ENCODE peak calls at places on chromosomes 2 and 18, in ten cellular contexts. One of them, this sample, is unnamed.

GRCh38 chr2:201674794-201675193 is 23.6 kb downstream of the MPP4 start:
- DNase-seq in CD8-positive, alpha-beta T cell: no peak
- DNase-seq in thoracic aorta: no peak
- DNase-seq in breast epithelium: no peak
- DNase-seq in GM23248: no peak
- DNase-seq in mesenchymal stem cell: no peak
- DNase-seq in tibial artery: no peak
- DNase-seq in PC-3: no peak
- DNase-seq in IMR-90: no peak
- DNase-seq in uterus: no peak
- DNase-seq in this sample: no peak

GRCh38 chr2:25131567-25132295 is 36.6 kb downstream of the POMC start:
- DNase-seq in CD8-positive, alpha-beta T cell: no peak
- DNase-seq in thoracic aorta: no peak
- DNase-seq in breast epithelium: no peak
- DNase-seq in GM23248: peak; percentile 30
- DNase-seq in mesenchymal stem cell: peak; percentile 21
- DNase-seq in tibial artery: no peak
- DNase-seq in PC-3: no peak
- DNase-seq in IMR-90: no peak
- DNase-seq in uterus: no peak
- DNase-seq in this sample: no peak

GRCh38 chr2:169108098-169108884 is 38.9 kb downstream of the DHRS9 start:
- DNase-seq in CD8-positive, alpha-beta T cell: no peak
- DNase-seq in thoracic aorta: no peak
- DNase-seq in breast epithelium: no peak
- DNase-seq in GM23248: no peak
- DNase-seq in mesenchymal stem cell: no peak
- DNase-seq in tibial artery: no peak
- DNase-seq in PC-3: no peak
- DNase-seq in IMR-90: no peak
- DNase-seq in uterus: no peak
- DNase-seq in this sample: no peak

GRCh38 chr2:46942143-46942526 is 26.5 kb upstream of the MCFD2 start:
- DNase-seq in CD8-positive, alpha-beta T cell: peak; percentile 70
- DNase-seq in thoracic aorta: no peak
- DNase-seq in breast epithelium: no peak
- DNase-seq in GM23248: peak; percentile 66
- DNase-seq in mesenchymal stem cell: peak; percentile 54
- DNase-seq in tibial artery: peak; percentile 62
- DNase-seq in PC-3: peak; percentile 35
- DNase-seq in IMR-90: no peak
- DNase-seq in uterus: no peak
- DNase-seq in this sample: peak; percentile 12

GRCh38 chr18:55381277-55381676 is 206.7 kb downstream of the TCF4 start:
- DNase-seq in CD8-positive, alpha-beta T cell: no peak
- DNase-seq in thoracic aorta: no peak
- DNase-seq in breast epithelium: no peak
- DNase-seq in GM23248: peak; percentile 84
- DNase-seq in mesenchymal stem cell: peak; percentile 93
- DNase-seq in tibial artery: no peak
- DNase-seq in PC-3: no peak
- DNase-seq in IMR-90: peak; percentile 89
- DNase-seq in uterus: no peak
- DNase-seq in this sample: peak; percentile 63

GRCh38 chr2:224259831-224260230 is 142.1 kb downstream of the FAM124B start:
- DNase-seq in CD8-positive, alpha-beta T cell: no peak
- DNase-seq in thoracic aorta: no peak
- DNase-seq in breast epithelium: no peak
- DNase-seq in GM23248: no peak
- DNase-seq in mesenchymal stem cell: no peak
- DNase-seq in tibial artery: no peak
- DNase-seq in PC-3: no peak
- DNase-seq in IMR-90: no peak
- DNase-seq in uterus: no peak
- DNase-seq in this sample: no peak

GRCh38 chr2:241849616-241850543 is 8.8 kb downstream of the PDCD1 start:
- DNase-seq in CD8-positive, alpha-beta T cell: peak; percentile 35
- DNase-seq in thoracic aorta: no peak
- DNase-seq in breast epithelium: no peak
- DNase-seq in GM23248: no peak
- DNase-seq in mesenchymal stem cell: no peak
- DNase-seq in tibial artery: no peak
- DNase-seq in PC-3: no peak
- DNase-seq in IMR-90: no peak
- DNase-seq in uterus: no peak
- DNase-seq in this sample: no peak

GRCh38 chr2:60963176-60963575 is 54.3 kb upstream of the PEX13 start:
- DNase-seq in CD8-positive, alpha-beta T cell: no peak
- DNase-seq in thoracic aorta: no peak
- DNase-seq in breast epithelium: no peak
- DNase-seq in GM23248: no peak
- DNase-seq in mesenchymal stem cell: no peak
- DNase-seq in tibial artery: no peak
- DNase-seq in PC-3: no peak
- DNase-seq in IMR-90: no peak
- DNase-seq in uterus: no peak
- DNase-seq in this sample: no peak

GRCh38 chr2:141957321-141957720 is 173.5 kb downstream of the LRP1B start:
- DNase-seq in CD8-positive, alpha-beta T cell: no peak
- DNase-seq in thoracic aorta: no peak
- DNase-seq in breast epithelium: no peak
- DNase-seq in GM23248: no peak
- DNase-seq in mesenchymal stem cell: no peak
- DNase-seq in tibial artery: no peak
- DNase-seq in PC-3: no peak
- DNase-seq in IMR-90: no peak
- DNase-seq in uterus: no peak
- DNase-seq in this sample: no peak

GRCh38 chr18:72672364-72673151 is 128.4 kb upstream of the CBLN2 start:
- DNase-seq in CD8-positive, alpha-beta T cell: no peak
- DNase-seq in thoracic aorta: no peak
- DNase-seq in breast epithelium: no peak
- DNase-seq in GM23248: peak; percentile 61
- DNase-seq in mesenchymal stem cell: peak; percentile 16
- DNase-seq in tibial artery: no peak
- DNase-seq in PC-3: peak; percentile 62
- DNase-seq in IMR-90: peak; percentile 11
- DNase-seq in uterus: no peak
- DNase-seq in this sample: peak; percentile 57

GRCh38 chr18:10872297-10872696 is 277.1 kb downstream of the PIEZO2 start:
- DNase-seq in CD8-positive, alpha-beta T cell: no peak
- DNase-seq in thoracic aorta: no peak
- DNase-seq in breast epithelium: no peak
- DNase-seq in GM23248: no peak
- DNase-seq in mesenchymal stem cell: no peak
- DNase-seq in tibial artery: no peak
- DNase-seq in PC-3: no peak
- DNase-seq in IMR-90: no peak
- DNase-seq in uterus: no peak
- DNase-seq in this sample: no peak

GRCh38 chr2:233006648-233007047 is 6.4 kb downstream of the NGEF start:
- DNase-seq in CD8-positive, alpha-beta T cell: no peak
- DNase-seq in thoracic aorta: no peak
- DNase-seq in breast epithelium: peak; percentile 3
- DNase-seq in GM23248: no peak
- DNase-seq in mesenchymal stem cell: no peak
- DNase-seq in tibial artery: no peak
- DNase-seq in PC-3: no peak
- DNase-seq in IMR-90: no peak
- DNase-seq in uterus: no peak
- DNase-seq in this sample: no peak

GRCh38 chr18:24734058-24734457 is 273.6 kb downstream of the HRH4 start:
- DNase-seq in CD8-positive, alpha-beta T cell: no peak
- DNase-seq in thoracic aorta: no peak
- DNase-seq in breast epithelium: no peak
- DNase-seq in GM23248: peak; percentile 50
- DNase-seq in mesenchymal stem cell: peak; percentile 24
- DNase-seq in tibial artery: no peak
- DNase-seq in PC-3: peak; percentile 47
- DNase-seq in IMR-90: no peak
- DNase-seq in uterus: no peak
- DNase-seq in this sample: peak; percentile 50

GRCh38 chr18:52326001-52326400 is 14.0 kb upstream of the DCC start:
- DNase-seq in CD8-positive, alpha-beta T cell: no peak
- DNase-seq in thoracic aorta: no peak
- DNase-seq in breast epithelium: no peak
- DNase-seq in GM23248: no peak
- DNase-seq in mesenchymal stem cell: peak; percentile 24
- DNase-seq in tibial artery: no peak
- DNase-seq in PC-3: peak; percentile 39
- DNase-seq in IMR-90: peak; percentile 56
- DNase-seq in uterus: no peak
- DNase-seq in this sample: no peak

GRCh38 chr18:66994790-66995189 is 390.9 kb upstream of the CDH19 start:
- DNase-seq in CD8-positive, alpha-beta T cell: no peak
- DNase-seq in thoracic aorta: no peak
- DNase-seq in breast epithelium: no peak
- DNase-seq in GM23248: no peak
- DNase-seq in mesenchymal stem cell: no peak
- DNase-seq in tibial artery: no peak
- DNase-seq in PC-3: peak; percentile 65
- DNase-seq in IMR-90: no peak
- DNase-seq in uterus: no peak
- DNase-seq in this sample: no peak

DNA sequence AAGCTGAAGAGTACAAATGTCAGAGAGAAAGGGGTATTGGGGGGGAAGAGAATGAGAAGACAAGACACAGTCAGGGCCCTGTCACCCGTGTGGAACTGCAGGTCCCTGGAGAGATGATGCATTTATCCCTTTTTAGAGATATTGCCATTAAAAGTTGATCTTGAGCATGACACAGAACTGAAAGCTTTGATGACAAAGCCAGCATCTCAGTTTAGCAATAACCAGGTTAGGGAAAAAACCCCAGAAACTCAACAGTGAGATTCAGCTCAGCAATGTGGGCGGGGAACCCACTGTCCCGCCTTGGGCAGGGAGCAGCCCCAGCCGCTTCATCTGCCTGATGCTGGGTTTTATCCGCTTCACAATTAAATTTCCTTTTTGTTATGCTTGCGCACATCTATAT is 181.1 kb downstream of the NEDD4L start:
- DNase-seq in CD8-positive, alpha-beta T cell: no peak
- DNase-seq in thoracic aorta: no peak
- DNase-seq in breast epithelium: no peak
- DNase-seq in GM23248: peak; percentile 62
- DNase-seq in mesenchymal stem cell: peak; percentile 37
- DNase-seq in tibial artery: no peak
- DNase-seq in PC-3: peak; percentile 42
- DNase-seq in IMR-90: no peak
- DNase-seq in uterus: no peak
- DNase-seq in this sample: no peak
- H3K27ac ChIP-seq in CD8-positive, alpha-beta T cell: no peak overlapping the region
- H3K27ac ChIP-seq in thoracic aorta: no peak overlapping the region
- H3K27ac ChIP-seq in breast epithelium: peak overlapping the region; percentile 96
- H3K27ac ChIP-seq in GM23248: peak overlapping the region; percentile 80
- H3K27ac ChIP-seq in mesenchymal stem cell: no peak overlapping the region
- H3K27ac ChIP-seq in tibial artery: no peak overlapping the region
- H3K27ac ChIP-seq in PC-3: peak overlapping the region; percentile 86
- H3K27ac ChIP-seq in IMR-90: no peak overlapping the region
- H3K27ac ChIP-seq in uterus: no peak overlapping the region
- H3K27ac ChIP-seq in this sample: no peak overlapping the region

GRCh38 chr2:214386720-214387119 is 24.1 kb upstream of the VWC2L start:
- DNase-seq in CD8-positive, alpha-beta T cell: no peak
- DNase-seq in thoracic aorta: no peak
- DNase-seq in breast epithelium: no peak
- DNase-seq in GM23248: no peak
- DNase-seq in mesenchymal stem cell: no peak
- DNase-seq in tibial artery: no peak
- DNase-seq in PC-3: no peak
- DNase-seq in IMR-90: no peak
- DNase-seq in uterus: no peak
- DNase-seq in this sample: no peak

GRCh38 chr2:214378455-214379103 is 32.3 kb upstream of the VWC2L start:
- DNase-seq in CD8-positive, alpha-beta T cell: no peak
- DNase-seq in thoracic aorta: no peak
- DNase-seq in breast epithelium: peak; percentile 79
- DNase-seq in GM23248: no peak
- DNase-seq in mesenchymal stem cell: no peak
- DNase-seq in tibial artery: no peak
- DNase-seq in PC-3: peak; percentile 91
- DNase-seq in IMR-90: no peak
- DNase-seq in uterus: no peak
- DNase-seq in this sample: no peak

GRCh38 chr2:214379227-214379626 is 31.6 kb upstream of the VWC2L start:
- DNase-seq in CD8-positive, alpha-beta T cell: no peak
- DNase-seq in thoracic aorta: no peak
- DNase-seq in breast epithelium: no peak
- DNase-seq in GM23248: no peak
- DNase-seq in mesenchymal stem cell: no peak
- DNase-seq in tibial artery: no peak
- DNase-seq in PC-3: peak; percentile 75
- DNase-seq in IMR-90: peak; percentile 4
- DNase-seq in uterus: no peak
- DNase-seq in this sample: no peak

GRCh38 chr2:214376631-214377624 is 33.9 kb upstream of the VWC2L start:
- DNase-seq in CD8-positive, alpha-beta T cell: no peak
- DNase-seq in thoracic aorta: no peak
- DNase-seq in breast epithelium: no peak
- DNase-seq in GM23248: peak; percentile 20
- DNase-seq in mesenchymal stem cell: peak; percentile 38
- DNase-seq in tibial artery: no peak
- DNase-seq in PC-3: peak; percentile 68
- DNase-seq in IMR-90: peak; percentile 20
- DNase-seq in uterus: no peak
- DNase-seq in this sample: no peak

GRCh38 chr2:214382229-214382628 is 28.6 kb upstream of the VWC2L start:
- DNase-seq in CD8-positive, alpha-beta T cell: no peak
- DNase-seq in thoracic aorta: no peak
- DNase-seq in breast epithelium: no peak
- DNase-seq in GM23248: no peak
- DNase-seq in mesenchymal stem cell: no peak
- DNase-seq in tibial artery: no peak
- DNase-seq in PC-3: peak; percentile 35
- DNase-seq in IMR-90: peak; percentile 18
- DNase-seq in uterus: no peak
- DNase-seq in this sample: no peak
- H3K27ac ChIP-seq in CD8-positive, alpha-beta T cell: no peak overlapping the region
- H3K27ac ChIP-seq in thoracic aorta: no peak overlapping the region
- H3K27ac ChIP-seq in breast epithelium: no peak overlapping the region
- H3K27ac ChIP-seq in GM23248: no peak overlapping the region
- H3K27ac ChIP-seq in mesenchymal stem cell: no peak overlapping the region
- H3K27ac ChIP-seq in tibial artery: no peak overlapping the region
- H3K27ac ChIP-seq in PC-3: no peak overlapping the region
- H3K27ac ChIP-seq in IMR-90: no peak overlapping the region
- H3K27ac ChIP-seq in uterus: no peak overlapping the region
- H3K27ac ChIP-seq in this sample: no peak overlapping the region

GRCh38 chr2:238596571-238597551 is 170.1 kb downstream of the ASB1 start:
- DNase-seq in CD8-positive, alpha-beta T cell: no peak
- DNase-seq in thoracic aorta: peak; percentile 40
- DNase-seq in breast epithelium: no peak
- DNase-seq in GM23248: peak; percentile 93
- DNase-seq in mesenchymal stem cell: peak; percentile 62
- DNase-seq in tibial artery: peak; percentile 66
- DNase-seq in PC-3: peak; percentile 94
- DNase-seq in IMR-90: peak; percentile 71
- DNase-seq in uterus: peak; percentile 86
- DNase-seq in this sample: peak; percentile 94
- H3K27ac ChIP-seq in CD8-positive, alpha-beta T cell: no peak overlapping the region
- H3K27ac ChIP-seq in thoracic aorta: peak overlapping the region; percentile 91
- H3K27ac ChIP-seq in breast epithelium: peak overlapping the region; percentile 82
- H3K27ac ChIP-seq in GM23248: peak overlapping the region; percentile 58
- H3K27ac ChIP-seq in mesenchymal stem cell: peak overlapping the region; percentile 63
- H3K27ac ChIP-seq in tibial artery: peak overlapping the region; percentile 61
- H3K27ac ChIP-seq in PC-3: peak overlapping the region; percentile 55
- H3K27ac ChIP-seq in IMR-90: no peak overlapping the region
- H3K27ac ChIP-seq in uterus: peak overlapping the region; percentile 89
- H3K27ac ChIP-seq in this sample: no peak overlapping the region

GRCh38 chr2:219593154-219593553 is 4.5 kb upstream of the STK11IP start:
- DNase-seq in CD8-positive, alpha-beta T cell: no peak
- DNase-seq in thoracic aorta: no peak
- DNase-seq in breast epithelium: no peak
- DNase-seq in GM23248: no peak
- DNase-seq in mesenchymal stem cell: no peak
- DNase-seq in tibial artery: no peak
- DNase-seq in PC-3: no peak
- DNase-seq in IMR-90: no peak
- DNase-seq in uterus: no peak
- DNase-seq in this sample: no peak
- H3K27ac ChIP-seq in CD8-positive, alpha-beta T cell: no peak overlapping the region
- H3K27ac ChIP-seq in thoracic aorta: no peak overlapping the region
- H3K27ac ChIP-seq in breast epithelium: no peak overlapping the region
- H3K27ac ChIP-seq in GM23248: no peak overlapping the region
- H3K27ac ChIP-seq in mesenchymal stem cell: no peak overlapping the region
- H3K27ac ChIP-seq in tibial artery: no peak overlapping the region
- H3K27ac ChIP-seq in PC-3: no peak overlapping the region
- H3K27ac ChIP-seq in IMR-90: no peak overlapping the region
- H3K27ac ChIP-seq in uterus: no peak overlapping the region
- H3K27ac ChIP-seq in this sample: no peak overlapping the region

This sample was measured in cardiac muscle cell.